ENCODE peak calls at places on chromosomes 3 and 15, in seven cellular contexts. D, Q, Y, U, C, P and W are unnamed samples.

GRCh38 chr3:120364821-120365220 is 15.7 kb upstream of the LRRC58 start:
- DNase-seq in D (no peak), Q (no peak), Y (no peak), U (no peak), C (no peak), P (no peak), W (no peak)

GRCh38 chr3:46906471-46907058 is 29.0 kb downstream of the PTH1R start:
- DNase-seq in D (peak; percentile 61), Q (no peak), Y (no peak), U (no peak), C (no peak), P (no peak), W (peak; percentile 60)

GRCh38 chr3:105401691-105402149 is 35.0 kb downstream of the ALCAM start:
- DNase-seq in D (no peak), Q (no peak), Y (no peak), U (no peak), C (no peak), P (no peak), W (no peak)

GRCh38 chr3:141228385-141228784 is 3.2 kb upstream of the PXYLP1 start:
- DNase-seq in D (no peak), Q (no peak), Y (no peak), U (no peak), C (no peak), P (no peak), W (no peak)

GRCh38 chr3:77348244-77348855 is 308.5 kb downstream of the ROBO2 start:
- DNase-seq in D (no peak), Q (peak; percentile 37), Y (no peak), U (no peak), C (no peak), P (no peak), W (no peak)

GRCh38 chr3:100992086-100993033 is 861 bp downstream of the ABI3BP start:
- DNase-seq in D (no peak), Q (no peak), Y (no peak), U (peak; percentile 56), C (no peak), P (no peak), W (no peak)

GRCh38 chr3:113557374-113557773 is 25.0 kb downstream of the SIDT1 start:
- DNase-seq in D (no peak), Q (no peak), Y (no peak), U (no peak), C (no peak), P (no peak), W (no peak)

GRCh38 chr15:75171408-75171807 is 30.3 kb upstream of the C15orf39 start:
- DNase-seq in D (no peak), Q (no peak), Y (no peak), U (peak; percentile 44), C (peak; percentile 38), P (no peak), W (no peak)

GRCh38 chr3:58111513-58112184 is 99.1 kb downstream of the DNASE1L3 start:
- DNase-seq in D (peak; percentile 80), Q (no peak), Y (no peak), U (peak; percentile 75), C (no peak), P (no peak), W (no peak)

GRCh38 chr15:101320501-101321052 is 25.5 kb upstream of the SNRPA1 start:
- DNase-seq in D (no peak), Q (peak; percentile 26), Y (peak; percentile 54), U (peak; percentile 73), C (no peak), P (no peak), W (peak; percentile 40)

GRCh38 chr15:32649336-32649735 is 7.8 kb downstream of the SCG5 start:
- DNase-seq in D (no peak), Q (no peak), Y (no peak), U (no peak), C (no peak), P (no peak), W (no peak)

GRCh38 chr3:133230191-133230590 is 169.7 kb upstream of the BFSP2 start:
- DNase-seq in D (no peak), Q (no peak), Y (no peak), U (no peak), C (no peak), P (no peak), W (no peak)

GRCh38 chr15:69526086-69526485 is 73.5 kb downstream of the RPLP1 start:
- DNase-seq in D (no peak), Q (no peak), Y (no peak), U (no peak), C (no peak), P (no peak), W (peak; percentile 33)

GRCh38 chr3:196563721-196564225 is 4.6 kb downstream of the WDR53 start:
- DNase-seq in D (no peak), Q (peak; percentile 72), Y (no peak), U (no peak), C (no peak), P (no peak), W (no peak)

GRCh38 chr3:193176690-193177089 is 64.3 kb upstream of the PLAAT1 start:
- DNase-seq in D (no peak), Q (no peak), Y (no peak), U (no peak), C (no peak), P (no peak), W (no peak)

GRCh38 chr3:113531826-113532697 is at the start of gene SIDT1:
- DNase-seq in D (no peak), Q (peak; percentile 88), Y (peak; percentile 59), U (peak; percentile 88), C (no peak), P (no peak), W (no peak)

GRCh38 chr3:13165576-13165975 is 92.3 kb upstream of the IQSEC1 start:
- DNase-seq in D (no peak), Q (no peak), Y (no peak), U (no peak), C (no peak), P (no peak), W (no peak)

GRCh38 chr3:149016669-149017541 is 25.6 kb downstream of the GYG1 start:
- DNase-seq in D (no peak), Q (no peak), Y (no peak), U (no peak), C (peak; percentile 78), P (no peak), W (no peak)

GRCh38 chr3:23389089-23389488 is 186.0 kb downstream of the UBE2E2 start:
- DNase-seq in D (no peak), Q (no peak), Y (no peak), U (no peak), C (no peak), P (no peak), W (no peak)

GRCh38 chr3:24060055-24060454 is 115.0 kb downstream of the NR1D2 start:
- DNase-seq in D (no peak), Q (no peak), Y (no peak), U (no peak), C (no peak), P (no peak), W (peak; percentile 33)

GRCh38 chr3:8443829-8444791 is 57.5 kb upstream of the LMCD1 start:
- DNase-seq in D (peak; percentile 91), Q (no peak), Y (no peak), U (peak; percentile 87), C (peak; percentile 96), P (peak; percentile 47), W (peak; percentile 89)

GRCh38 chr3:112364291-112364690 is 31.3 kb downstream of the CD200 start:
- DNase-seq in D (no peak), Q (peak; percentile 70), Y (no peak), U (no peak), C (no peak), P (no peak), W (no peak)

GRCh38 chr3:197516517-197516889 is 39.3 kb downstream of the BDH1 start:
- DNase-seq in D (no peak), Q (no peak), Y (no peak), U (peak; percentile 84), C (peak; percentile 67), P (no peak), W (no peak)

GRCh38 chr3:16239082-16239770 is 25.5 kb downstream of the DPH3 start:
- DNase-seq in D (no peak), Q (no peak), Y (no peak), U (no peak), C (no peak), P (no peak), W (no peak)

GRCh38 chr3:126480864-126481263 is 5.2 kb upstream of the ZXDC start:
- DNase-seq in D (peak; percentile 40), Q (no peak), Y (no peak), U (no peak), C (no peak), P (no peak), W (no peak)

GRCh38 chr3:185270262-185270955 is 16.6 kb upstream of the EHHADH start:
- DNase-seq in D (no peak), Q (peak; percentile 21), Y (no peak), U (no peak), C (no peak), P (no peak), W (no peak)

GRCh38 chr3:35659808-35660207 is 20.5 kb downstream of the ARPP21 start:
- DNase-seq in D (no peak), Q (peak; percentile 30), Y (no peak), U (no peak), C (no peak), P (no peak), W (no peak)

GRCh38 chr3:116517308-116517707 is 72.0 kb upstream of the LSAMP start:
- DNase-seq in D (no peak), Q (peak; percentile 27), Y (no peak), U (no peak), C (no peak), P (no peak), W (no peak)

DNA sequence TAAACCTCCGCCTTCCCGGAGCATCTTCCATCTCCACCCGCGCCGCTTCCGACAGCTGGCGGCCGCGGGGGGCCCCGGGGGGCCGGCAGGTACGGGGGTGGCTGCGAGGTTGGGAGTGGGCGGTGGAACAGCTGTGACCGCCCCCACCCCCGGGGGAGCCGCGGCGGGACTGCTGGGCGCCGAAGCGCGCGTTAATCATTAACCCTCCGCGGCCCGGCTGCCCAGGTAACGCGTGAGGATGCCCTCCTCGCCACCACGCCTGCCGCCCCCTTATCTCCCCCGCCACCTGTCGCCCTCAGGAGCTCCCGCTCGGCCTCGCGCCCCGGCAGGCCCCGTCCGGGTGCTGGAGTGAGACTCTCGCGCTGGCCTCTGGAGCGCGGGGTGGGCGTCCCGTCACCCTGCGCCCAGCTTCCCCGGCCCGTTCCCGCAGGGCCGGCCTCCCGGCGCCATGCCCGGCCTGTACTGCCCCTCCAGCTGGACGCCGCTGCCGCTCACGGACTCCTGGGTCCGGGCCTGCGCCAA is 757 bp downstream of the VWA5B2 start:
- DNase-seq in D (no peak), Q (no peak), Y (no peak), U (no peak), C (no peak), P (no peak), W (no peak)
- H3K4me3 ChIP-seq in D (peak overlapping the region; percentile 53), Q (peak overlapping the region; percentile 75), Y (peak overlapping the region; percentile 80), U (peak overlapping the region; percentile 51), C (no peak overlapping the region), P (no peak overlapping the region), W (peak overlapping the region; percentile 34)

GRCh38 chr15:39313467-39313866 is 267.4 kb upstream of the THBS1 start:
- DNase-seq in D (no peak), Q (no peak), Y (no peak), U (no peak), C (no peak), P (no peak), W (no peak)
- H3K27ac ChIP-seq in D (no peak overlapping the region), Q (no peak overlapping the region), Y (no peak overlapping the region), U (no peak overlapping the region), C (no peak overlapping the region), P (no peak overlapping the region), W (no peak overlapping the region)

GRCh38 chr15:78937132-78937739 is 7.6 kb downstream of the CTSH start:
- DNase-seq in D (peak; percentile 75), Q (no peak), Y (no peak), U (no peak), C (no peak), P (no peak), W (no peak)
- H3K4me3 ChIP-seq in D (no peak overlapping the region), Q (no peak overlapping the region), Y (no peak overlapping the region), U (no peak overlapping the region), C (no peak overlapping the region), P (no peak overlapping the region), W (no peak overlapping the region)

GRCh38 chr15:89107984-89108383 is 19.7 kb downstream of the ABHD2 start:
- DNase-seq in D (no peak), Q (no peak), Y (no peak), U (no peak), C (no peak), P (no peak), W (no peak)
- H3K27ac ChIP-seq in D (no peak overlapping the region), Q (no peak overlapping the region), Y (no peak overlapping the region), U (no peak overlapping the region), C (no peak overlapping the region), P (peak overlapping the region; percentile 1), W (peak overlapping the region; percentile 90)